ENCODE peak calls at places on chromosomes 1 and 21, in eight cellular contexts. E, H, B, Y, W, D, Q and J are unnamed samples. For H3K4me1, the result is how much of the 10 kb centered on the place peaks cover.

GRCh38 chr1:118785246-118785645 is 202.9 kb downstream of the TBX15 start:
- DNase-seq in D (no peak), W (no peak), B (peak), Y (no peak), Q (no peak), E (no peak), H (no peak), J (peak)

GRCh38 chr1:68051475-68051874 is 1.0 kb upstream of the DIRAS3 start:
- DNase-seq in W (peak), H (no peak), Q (no peak), E (peak), B (peak), D (no peak), Y (peak), J (no peak)

GRCh38 chr1:215526147-215526845 is 40.8 kb upstream of the KCTD3 start:
- DNase-seq in E (no peak), D (no peak), H (no peak), Q (no peak), Y (peak), W (peak), B (no peak), J (peak)

GRCh38 chr21:32844653-32845443 is 73.3 kb upstream of the PAXBP1 start:
- DNase-seq in Q (no peak), E (no peak), D (no peak), Y (peak), W (peak), H (no peak), B (no peak), J (peak)

GRCh38 chr1:92485374-92486250 is 1.1 kb downstream of the GFI1 start:
- DNase-seq in B (peak), H (peak), E (peak), Y (no peak), W (peak), Q (peak), D (peak), J (peak)

GRCh38 chr1:195965036-195965435 is 643.2 kb downstream of the KCNT2 start:
- DNase-seq in Y (no peak), W (peak), E (no peak), H (no peak), D (no peak), Q (no peak), B (no peak), J (no peak)

GRCh38 chr1:145696630-145696960 is 10.6 kb downstream of the PDZK1 start:
- DNase-seq in E (no peak), B (no peak), H (no peak), D (no peak), Y (no peak), Q (no peak), W (no peak), J (no peak)

GRCh38 chr1:48338257-48338656 is 115.7 kb downstream of the SLC5A9 start:
- DNase-seq in E (no peak), Q (no peak), H (no peak), Y (no peak), D (no peak), B (no peak), W (no peak), J (no peak)

GRCh38 chr1:177334276-177334675 is 163.5 kb downstream of the BRINP2 start:
- DNase-seq in H (no peak), W (peak), Q (no peak), Y (no peak), E (no peak), D (no peak), B (no peak), J (peak)

GRCh38 chr1:192839164-192840066 is 30.6 kb downstream of the RGS2 start:
- DNase-seq in Q (no peak), W (no peak), H (no peak), B (no peak), D (no peak), E (no peak), Y (no peak), J (no peak)

GRCh38 chr1:62175568-62176179 is 19.0 kb upstream of the L1TD1 start:
- DNase-seq in W (peak), H (no peak), Q (peak), B (peak), E (peak), D (peak), Y (peak), J (peak)

GRCh38 chr1:22870201-22870871 is 102.3 kb downstream of the LACTBL1 start:
- DNase-seq in E (peak), D (no peak), Y (peak), H (no peak), B (peak), W (no peak), Q (no peak), J (no peak)

GRCh38 chr1:190904091-190904695 is 426.5 kb upstream of the BRINP3 start:
- DNase-seq in D (no peak), W (peak), Q (no peak), Y (peak), E (no peak), H (no peak), B (no peak), J (no peak)

GRCh38 chr1:179031855-179032513 is 6.3 kb downstream of the FAM20B start:
- DNase-seq in D (no peak), W (no peak), Q (no peak), B (no peak), H (no peak), Y (peak), E (no peak), J (no peak)
- H3K4me1 ChIP-seq in D (under half), W (under half), Q (half or more), B (under half), H (half or more), Y (under half), E (half or more), J (under half)

GRCh38 chr1:151485685-151486255 is 25.4 kb upstream of the CGN start:
- DNase-seq in Q (no peak), B (no peak), E (no peak), Y (peak), H (no peak), D (no peak), W (no peak), J (no peak)
- TF ChIP-seq CTCF in Q (no peak), B (no peak), E (no peak), Y (peak), H (no peak), D (no peak), W (no peak), J (no peak)

GRCh38 chr1:245580651-245581050 is 425.9 kb downstream of the KIF26B start:
- DNase-seq in Y (no peak), H (no peak), B (no peak), E (no peak), D (no peak), Q (no peak), W (no peak), J (no peak)
- H3K4me1 ChIP-seq in Y (under half), H (under half), B (under half), E (under half), D (under half), Q (under half), W (under half), J (under half)

GRCh38 chr1:32885691-32886011 is 640 bp upstream of the HPCA start:
- DNase-seq in D (no peak), B (no peak), E (no peak), W (no peak), H (no peak), Q (no peak), Y (no peak), J (no peak)

GRCh38 chr1:32884726-32885125 is 1.6 kb upstream of the HPCA start:
- DNase-seq in D (no peak), E (no peak), H (no peak), W (no peak), B (no peak), Q (no peak), Y (no peak), J (no peak)

GRCh38 chr1:32886828-32887414 is 630 bp downstream of the HPCA start:
- DNase-seq in Y (no peak), D (no peak), Q (no peak), W (no peak), B (no peak), H (no peak), E (no peak), J (no peak)

GRCh38 chr1:32887623-32888022 is 1.3 kb downstream of the HPCA start:
- DNase-seq in H (no peak), W (no peak), Q (no peak), B (no peak), Y (no peak), D (no peak), E (no peak), J (no peak)

GRCh38 chr1:32886012-32886827 is at the start of gene HPCA:
- DNase-seq in H (peak), Y (peak), E (peak), D (peak), Q (peak), B (peak), W (no peak), J (peak)
- TF ChIP-seq CTCF in H (peak), Y (peak), E (peak), D (peak), Q (no peak), B (peak), W (peak), J (peak)

GRCh38 chr1:64960731-64961130 is 5.6 kb downstream of the JAK1 start:
- DNase-seq in H (no peak), Y (no peak), B (no peak), D (no peak), W (no peak), E (no peak), Q (no peak), J (no peak)
- H3K4me1 ChIP-seq in H (half or more), Y (under half), B (under half), D (half or more), W (under half), E (half or more), Q (under half), J (half or more)

GRCh38 chr1:153534933-153535663 is 693 bp downstream of the S100A6 start:
- DNase-seq in H (peak), Y (no peak), Q (peak), E (peak), W (peak), B (peak), D (peak), J (no peak)
- TF ChIP-seq CTCF in H (no peak), Y (no peak), Q (no peak), E (no peak), W (peak), B (peak), D (no peak), J (no peak)